ENCODE peak calls at places on chromosomes 6 and 20, in seven cellular contexts. T is OCI-LY7; P is CD8-positive, alpha-beta T cell; D is H9; N is left ventricle myocardium inferior; E is BE2C; R is IMR-90. Z is an unnamed sample. For H3K4me1, the result is how much of the 10 kb centered on the place peaks cover.

GRCh38 chr6:157974341-157974894 is 7.2 kb upstream of the SYNJ2 start:
- DNase-seq in T (no peak), P (no peak), D (no peak), N (no peak), E (no peak), R (peak), Z (no peak)

GRCh38 chr6:43129434-43130194 is 41.5 kb upstream of the SRF start:
- DNase-seq in T (peak), P (no peak), D (no peak), N (no peak), E (peak), R (peak), Z (no peak)

GRCh38 chr20:19233025-19233794 is 20.8 kb downstream of the SLC24A3 start:
- DNase-seq in T (no peak), P (no peak), D (no peak), N (no peak), E (no peak), R (no peak), Z (no peak)

GRCh38 chr6:47440722-47441121 is 36.9 kb upstream of the CD2AP start:
- DNase-seq in T (peak), P (no peak), D (no peak), N (no peak), E (no peak), R (no peak), Z (no peak)

GRCh38 chr20:62485062-62485700 is 9.4 kb upstream of the GATA5 start:
- DNase-seq in T (no peak), P (no peak), D (no peak), N (no peak), E (peak), R (peak), Z (no peak)

GRCh38 chr6:45679631-45680030 is 301.9 kb upstream of the SUPT3H start:
- DNase-seq in T (no peak), P (no peak), D (no peak), N (no peak), E (no peak), R (no peak), Z (no peak)

GRCh38 chr6:3360727-3361045 is 96.2 kb downstream of the SLC22A23 start:
- DNase-seq in T (no peak), P (no peak), D (no peak), N (no peak), E (no peak), R (no peak), Z (no peak)

GRCh38 chr20:35307666-35308653 is 15.7 kb upstream of the FAM83C start:
- DNase-seq in T (no peak), P (no peak), D (no peak), N (peak), E (no peak), R (peak), Z (peak)

GRCh38 chr6:15588966-15589634 is 73.7 kb downstream of the DTNBP1 start:
- DNase-seq in T (no peak), P (no peak), D (no peak), N (no peak), E (no peak), R (peak), Z (no peak)

GRCh38 chr20:32017711-32018251 is 7.5 kb downstream of the CCM2L start:
- DNase-seq in T (peak), P (peak), D (peak), N (no peak), E (peak), R (no peak), Z (no peak)

GRCh38 chr6:144659735-144660246 is 374.7 kb downstream of the UTRN start:
- DNase-seq in T (no peak), P (no peak), D (no peak), N (no peak), E (no peak), R (no peak), Z (no peak)

GRCh38 chr6:161013697-161014096 is 22.1 kb downstream of the MAP3K4 start:
- DNase-seq in T (no peak), P (no peak), D (peak), N (no peak), E (no peak), R (no peak), Z (no peak)

GRCh38 chr20:50690979-50691584 is at the start of gene RIPOR3:
- DNase-seq in T (no peak), P (no peak), D (peak), N (peak), E (peak), R (no peak), Z (peak)

GRCh38 chr20:8362457-8362856 is 230.4 kb downstream of the PLCB1 start:
- DNase-seq in T (no peak), P (no peak), D (no peak), N (no peak), E (no peak), R (no peak), Z (no peak)

GRCh38 chr6:170450946-170451761 is 102.0 kb downstream of the PSMB1 start:
- DNase-seq in T (no peak), P (no peak), D (no peak), N (no peak), E (no peak), R (no peak), Z (peak)

GRCh38 chr20:34437330-34437986 is 74.4 kb downstream of the ITCH start:
- DNase-seq in T (no peak), P (no peak), D (no peak), N (no peak), E (no peak), R (peak), Z (no peak)

GRCh38 chr6:111487656-111488055 is 4.6 kb upstream of the REV3L start:
- DNase-seq in T (peak), P (no peak), D (no peak), N (no peak), E (no peak), R (peak), Z (no peak)

GRCh38 chr20:11989018-11989771 is 71.5 kb downstream of the BTBD3 start:
- DNase-seq in T (no peak), P (no peak), D (no peak), N (no peak), E (no peak), R (no peak), Z (no peak)

GRCh38 chr20:45016089-45016641 is 49.9 kb downstream of the STK4 start:
- DNase-seq in T (no peak), P (no peak), D (no peak), N (no peak), E (no peak), R (peak), Z (no peak)

GRCh38 chr6:33075568-33076405 is at the start of gene HLA-DPB1:
- DNase-seq in T (peak), P (no peak), D (no peak), N (no peak), E (no peak), R (peak), Z (no peak)

GRCh38 chr6:148868901-148869300 is 122.1 kb downstream of the UST start:
- DNase-seq in T (no peak), P (no peak), D (no peak), N (no peak), E (no peak), R (no peak), Z (no peak)

GRCh38 chr6:109793793-109794192 is 102.7 kb downstream of the FIG4 start:
- DNase-seq in T (no peak), P (no peak), D (no peak), N (no peak), E (no peak), R (peak), Z (no peak)

GRCh38 chr6:167233490-167233889 is 57.6 kb upstream of the UNC93A start:
- DNase-seq in T (no peak), P (no peak), D (no peak), N (no peak), E (no peak), R (no peak), Z (no peak)

GRCh38 chr6:126797981-126798380 is 320.5 kb upstream of the RSPO3 start:
- DNase-seq in T (no peak), P (no peak), D (no peak), N (no peak), E (no peak), R (no peak), Z (no peak)

GRCh38 chr6:28896505-28897392 is 27.0 kb downstream of the TRIM27 start:
- DNase-seq in T (peak), P (peak), D (peak), N (peak), E (peak), R (peak), Z (peak)

GRCh38 chr6:79028641-79029314 is 49.3 kb downstream of the PHIP start:
- DNase-seq in T (no peak), P (no peak), D (no peak), N (no peak), E (no peak), R (no peak), Z (no peak)

GRCh38 chr20:20732641-20733040 is 20.2 kb upstream of the RALGAPA2 start:
- DNase-seq in T (no peak), P (no peak), D (no peak), N (no peak), E (no peak), R (no peak), Z (no peak)

GRCh38 chr20:4234128-4234527 is 218.8 kb upstream of the RNF24 start:
- DNase-seq in T (no peak), P (no peak), D (no peak), N (no peak), E (no peak), R (peak), Z (no peak)

GRCh38 chr20:56433221-56433879 is 21.3 kb downstream of the CASS4 start:
- DNase-seq in T (no peak), P (no peak), D (no peak), N (no peak), E (no peak), R (no peak), Z (no peak)

GRCh38 chr6:158655569-158656450 is 6.0 kb downstream of the SYTL3 start:
- DNase-seq in T (no peak), P (no peak), D (no peak), N (no peak), E (no peak), R (peak), Z (peak)

GRCh38 chr20:1654994-1655393 is 2.6 kb downstream of the SIRPG start:
- DNase-seq in T (no peak), P (no peak), D (no peak), N (no peak), E (no peak), R (no peak), Z (no peak)

GRCh38 chr6:69988458-69989126 is 122.2 kb downstream of the COL19A1 start:
- DNase-seq in T (no peak), P (no peak), D (no peak), N (no peak), E (no peak), R (no peak), Z (no peak)

DNA sequence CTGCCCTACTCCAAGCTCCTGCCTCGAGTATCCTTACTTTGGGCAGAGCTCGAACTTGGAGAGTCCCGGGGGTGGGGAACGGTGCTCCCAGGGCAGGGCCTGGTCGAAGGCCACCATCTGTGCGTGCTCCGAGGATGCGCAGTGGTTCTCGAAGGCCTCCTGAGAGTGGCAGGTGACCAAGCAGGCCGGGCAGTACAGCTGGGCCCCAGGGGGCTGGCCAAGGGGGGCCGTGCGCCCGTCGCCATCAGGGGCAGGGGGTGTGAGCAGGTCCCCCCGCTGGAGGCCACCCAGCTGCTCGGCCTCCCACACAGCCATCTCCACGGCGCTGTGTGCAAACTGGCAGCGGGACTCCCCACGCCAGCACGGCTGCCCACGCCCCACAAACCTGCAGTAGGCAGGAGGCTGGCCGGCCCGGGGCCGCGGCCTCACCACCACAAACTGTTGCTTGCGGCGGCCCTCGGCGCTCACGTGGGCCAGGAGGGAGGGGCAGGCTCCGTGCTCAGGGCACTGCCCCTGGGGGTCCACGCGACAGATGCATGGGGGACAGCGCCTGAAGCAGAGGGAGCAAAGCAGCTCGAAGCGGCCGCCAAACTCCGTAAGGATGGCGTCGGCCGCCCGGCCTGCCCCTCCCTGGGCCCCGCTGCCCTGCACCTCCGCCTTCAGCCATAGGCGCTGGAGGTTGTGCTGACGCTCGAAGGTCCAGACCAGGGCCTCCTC is 1.8 kb downstream of the HELZ2 start:
- DNase-seq in T (no peak), P (no peak), D (no peak), N (no peak), E (no peak), R (no peak), Z (no peak)
- H3K4me1 ChIP-seq in T (under half), P (under half), D (under half), N (under half), E (under half), R (under half), Z (under half)

DNA sequence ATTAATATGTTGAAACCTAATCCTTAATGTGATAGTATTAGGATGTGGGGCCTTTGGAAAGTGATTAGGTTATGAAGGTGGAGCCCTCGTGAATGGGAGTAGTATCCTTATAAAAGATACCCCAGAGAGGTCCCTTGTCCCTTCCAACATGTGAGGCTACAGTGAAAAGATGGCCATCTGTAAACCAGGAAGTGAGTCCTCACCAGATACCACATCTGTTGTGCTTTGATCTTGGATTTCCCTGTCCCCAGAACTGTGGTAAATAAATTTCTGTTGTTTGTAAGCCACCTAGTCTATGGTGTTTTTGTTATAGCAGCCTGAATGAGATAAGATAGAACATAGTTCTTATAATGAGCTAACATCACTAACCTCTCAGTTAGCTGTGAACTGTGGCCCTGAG is 16.6 kb upstream of the CALHM6 start:
- DNase-seq in T (no peak), P (no peak), D (no peak), N (no peak), E (no peak), R (no peak), Z (no peak)
- H3K4me1 ChIP-seq in T (under half), P (under half), D (under half), N (under half), E (under half), R (under half), Z (under half)

GRCh38 chr6:83065511-83066192 is at the start of gene UBE3D:
- DNase-seq in T (peak), P (peak), D (peak), N (peak), E (peak), R (peak), Z (peak)

GRCh38 chr6:83071023-83071422 is 3.6 kb downstream of the DOP1A start:
- DNase-seq in T (peak), P (no peak), D (no peak), N (no peak), E (no peak), R (no peak), Z (no peak)

GRCh38 chr6:83069633-83070032 is 2.2 kb downstream of the DOP1A start:
- DNase-seq in T (no peak), P (no peak), D (no peak), N (no peak), E (no peak), R (no peak), Z (no peak)

GRCh38 chr6:83068628-83069027 is 1.2 kb downstream of the DOP1A start:
- DNase-seq in T (no peak), P (no peak), D (no peak), N (no peak), E (no peak), R (no peak), Z (no peak)

DNA sequence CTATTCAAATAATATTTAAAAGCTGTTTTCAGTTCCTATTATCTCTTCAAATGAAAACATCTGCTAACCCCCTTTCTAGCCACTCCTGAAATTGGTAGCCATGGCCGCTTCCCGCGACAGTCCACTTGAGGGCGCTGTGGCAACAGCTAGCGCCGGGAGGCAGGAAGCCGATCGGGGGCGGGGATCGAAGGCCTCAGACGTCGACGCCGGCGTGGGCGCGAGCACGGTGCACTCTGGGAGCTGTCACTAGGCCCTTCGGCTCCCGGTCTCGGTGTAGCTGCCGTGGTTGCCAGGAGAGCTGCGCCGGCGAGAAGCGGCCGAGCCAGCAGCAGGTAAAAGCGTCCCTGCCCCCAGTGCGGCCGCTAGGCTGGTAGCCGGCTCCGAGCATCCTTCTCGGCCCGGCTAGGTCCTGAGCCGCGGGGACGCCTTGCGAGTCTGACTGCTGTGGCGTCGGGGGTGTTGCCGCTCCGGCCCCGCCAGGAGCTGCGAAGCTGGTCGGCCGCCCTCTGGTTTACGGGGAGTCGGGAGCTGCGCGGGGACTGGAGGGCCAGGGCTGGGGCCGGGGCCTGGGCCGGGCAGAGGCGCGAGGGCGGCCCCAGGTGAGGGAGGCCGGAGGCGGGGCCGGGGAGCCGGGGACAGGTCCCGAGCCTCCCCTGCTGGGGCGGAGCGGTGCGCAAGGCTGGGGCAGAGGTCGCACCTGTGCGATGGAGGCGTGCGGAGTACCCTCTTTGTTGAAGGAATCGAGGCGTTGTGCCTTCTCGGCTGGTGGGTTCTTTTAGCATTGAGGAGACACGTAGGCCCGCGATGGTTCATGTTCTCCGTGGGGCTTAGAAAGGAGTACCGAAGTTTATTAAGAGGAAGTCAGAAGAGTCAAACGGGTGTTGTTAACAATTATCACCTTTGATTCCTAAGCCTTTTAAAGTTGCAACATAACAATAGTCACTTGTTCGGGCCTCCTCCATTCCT is at the start of gene DOP1A:
- DNase-seq in T (peak), P (peak), D (peak), N (peak), E (peak), R (peak), Z (peak)
- H3K4me1 ChIP-seq in T (half or more), P (under half), D (under half), N (half or more), E (under half), R (under half), Z (under half)

GRCh38 chr20:47353697-47354387 is 2.7 kb downstream of the ZMYND8 start:
- DNase-seq in T (no peak), P (no peak), D (no peak), N (no peak), E (no peak), R (no peak), Z (no peak)

GRCh38 chr20:47350691-47351545 is 5.6 kb downstream of the ZMYND8 start:
- DNase-seq in T (no peak), P (no peak), D (no peak), N (no peak), E (no peak), R (no peak), Z (no peak)

GRCh38 chr20:47353224-47353696 is 3.2 kb downstream of the ZMYND8 start:
- DNase-seq in T (no peak), P (no peak), D (no peak), N (no peak), E (no peak), R (no peak), Z (no peak)

GRCh38 chr20:47351643-47352331 is 4.7 kb downstream of the ZMYND8 start:
- DNase-seq in T (peak), P (no peak), D (no peak), N (no peak), E (no peak), R (no peak), Z (no peak)

DNA sequence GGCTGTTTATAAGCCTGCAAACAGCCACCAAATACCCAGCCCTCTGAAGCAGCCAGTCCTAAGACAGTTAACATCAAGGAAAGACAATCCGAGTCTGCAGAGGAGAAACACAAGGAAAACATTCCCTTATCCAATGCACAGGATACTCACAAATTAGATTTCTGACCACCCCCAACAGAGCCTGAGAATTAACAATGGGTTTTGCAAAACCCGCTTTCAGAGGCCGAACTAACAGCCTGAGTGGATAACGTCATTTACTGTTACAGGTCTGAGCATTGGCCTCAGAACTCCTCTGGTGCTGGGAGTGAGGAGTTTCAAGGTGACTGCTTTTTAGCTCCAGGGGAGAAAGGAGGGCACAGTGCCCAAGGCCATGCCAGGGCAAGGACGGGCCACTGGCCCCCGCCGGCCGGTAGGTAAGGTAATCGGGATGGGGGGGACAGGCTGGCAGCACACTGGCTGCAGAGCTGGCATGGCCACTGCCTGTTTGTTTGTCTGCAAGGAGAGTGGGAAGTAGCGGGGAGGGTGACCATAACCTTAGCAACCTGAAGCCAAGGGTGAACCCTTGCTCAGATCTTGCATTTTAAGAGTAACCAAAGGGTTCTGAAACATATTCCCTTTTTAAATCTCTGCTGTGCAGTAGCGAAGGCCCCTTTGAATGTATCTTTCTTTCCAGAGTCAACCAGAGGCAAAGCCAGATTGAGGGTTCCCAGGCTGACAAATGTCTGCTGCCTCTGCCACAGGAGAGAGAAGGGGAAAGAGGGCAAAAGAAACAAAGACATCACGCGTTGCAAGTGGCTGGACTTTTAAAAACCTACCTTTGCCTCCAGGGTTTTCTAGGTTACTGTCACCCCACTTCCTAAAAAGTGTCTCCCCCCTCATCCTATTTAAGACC is 3.9 kb downstream of the ZMYND8 start:
- DNase-seq in T (peak), P (no peak), D (no peak), N (peak), E (no peak), R (no peak), Z (no peak)
- H3K4me1 ChIP-seq in T (half or more), P (half or more), D (half or more), N (half or more), E (under half), R (half or more), Z (half or more)